ENCODE peak calls at places on chromosomes 11 and 22, in seven cellular contexts. A is T-cell, X is T-helper 1 cell, S is astrocyte of the spinal cord, W is HS-27A, M is HCEC 1CT, P is endothelial cell. J is an unnamed sample.

GRCh38 chr11:125990244-125990643 is 44.4 kb downstream of the VSIG10L2 start:
- DNase-seq in A (no peak), X (no peak), S (peak; percentile 75), W (no peak), M (no peak), P (no peak), J (peak; percentile 99)

GRCh38 chr11:10896493-10896892 is 38.6 kb upstream of the ZBED5 start:
- DNase-seq in A (no peak), X (no peak), S (no peak), W (no peak), M (no peak), P (no peak), J (no peak)

GRCh38 chr11:134514354-134514951 is 102.4 kb upstream of the B3GAT1 start:
- DNase-seq in A (no peak), X (no peak), S (no peak), W (no peak), M (no peak), P (no peak), J (no peak)

GRCh38 chr11:20050551-20051333 is 109.5 kb downstream of the DBX1 start:
- DNase-seq in A (no peak), X (no peak), S (peak; percentile 45), W (no peak), M (no peak), P (no peak), J (peak; percentile 76)

GRCh38 chr22:32619614-32620426 is 145.2 kb downstream of the FBXO7 start:
- DNase-seq in A (no peak), X (no peak), S (peak; percentile 76), W (peak; percentile 38), M (no peak), P (no peak), J (no peak)

GRCh38 chr22:23221351-23221804 is 41.1 kb downstream of the BCR start:
- DNase-seq in A (no peak), X (no peak), S (no peak), W (no peak), M (no peak), P (no peak), J (no peak)

GRCh38 chr22:39349506-39349966 is 255 bp upstream of the SYNGR1 start:
- DNase-seq in A (peak; percentile 13), X (no peak), S (no peak), W (no peak), M (no peak), P (peak; percentile 26), J (no peak)

GRCh38 chr11:43197357-43197756 is 114.4 kb upstream of the API5 start:
- DNase-seq in A (no peak), X (no peak), S (no peak), W (no peak), M (no peak), P (no peak), J (no peak)

GRCh38 chr11:34439521-34440258 is 956 bp downstream of the CAT start:
- DNase-seq in A (no peak), X (no peak), S (no peak), W (no peak), M (no peak), P (no peak), J (no peak)

GRCh38 chr11:62512961-62513360 is 33.6 kb downstream of the AHNAK start:
- DNase-seq in A (no peak), X (no peak), S (no peak), W (no peak), M (no peak), P (no peak), J (no peak)

GRCh38 chr11:4643084-4643483 is 698 bp upstream of the OR51E1 start:
- DNase-seq in A (no peak), X (no peak), S (no peak), W (no peak), M (no peak), P (no peak), J (no peak)

GRCh38 chr11:22779850-22780249 is 49.8 kb downstream of the SVIP start:
- DNase-seq in A (no peak), X (no peak), S (no peak), W (no peak), M (no peak), P (no peak), J (no peak)

GRCh38 chr11:25925359-25925758 is 406.6 kb upstream of the ANO3 start:
- DNase-seq in A (no peak), X (no peak), S (no peak), W (no peak), M (no peak), P (no peak), J (no peak)

GRCh38 chr11:119481667-119482400 is 58.9 kb upstream of the THY1 start:
- DNase-seq in A (no peak), X (no peak), S (no peak), W (no peak), M (no peak), P (no peak), J (peak; percentile 70)

GRCh38 chr11:114297806-114298700 is 1.9 kb downstream of the NNMT start:
- DNase-seq in A (no peak), X (no peak), S (peak; percentile 43), W (no peak), M (no peak), P (no peak), J (no peak)

GRCh38 chr11:128246364-128247234 is 340.8 kb downstream of the ETS1 start:
- DNase-seq in A (no peak), X (no peak), S (peak; percentile 69), W (no peak), M (peak; percentile 50), P (no peak), J (no peak)

GRCh38 chr11:7628660-7629059 is 44.6 kb downstream of the CYB5R2 start:
- DNase-seq in A (no peak), X (no peak), S (no peak), W (no peak), M (no peak), P (no peak), J (no peak)

GRCh38 chr11:133900176-133901105 is 55.1 kb upstream of the SPATA19 start:
- DNase-seq in A (no peak), X (no peak), S (no peak), W (no peak), M (no peak), P (no peak), J (no peak)

GRCh38 chr22:31103899-31104694 is 3.3 kb downstream of the SELENOM start:
- DNase-seq in A (no peak), X (peak; percentile 9), S (no peak), W (no peak), M (no peak), P (no peak), J (no peak)

GRCh38 chr11:65588199-65589054 is 7.2 kb downstream of the KCNK7 start:
- DNase-seq in A (peak; percentile 75), X (peak; percentile 71), S (peak; percentile 51), W (no peak), M (peak; percentile 43), P (peak; percentile 70), J (no peak)

GRCh38 chr22:21080435-21081137 is 34.8 kb downstream of the LRRC74B start:
- DNase-seq in A (no peak), X (no peak), S (no peak), W (no peak), M (no peak), P (no peak), J (no peak)

GRCh38 chr11:114282488-114282887 is 13.7 kb upstream of the NNMT start:
- DNase-seq in A (no peak), X (no peak), S (no peak), W (no peak), M (no peak), P (no peak), J (no peak)

GRCh38 chr11:67024966-67025365 is 2.0 kb downstream of the SYT12 start:
- DNase-seq in A (no peak), X (no peak), S (no peak), W (no peak), M (no peak), P (no peak), J (no peak)

GRCh38 chr11:19766206-19766605 is 53.6 kb downstream of the NAV2 start:
- DNase-seq in A (no peak), X (no peak), S (peak; percentile 32), W (no peak), M (no peak), P (no peak), J (no peak)

GRCh38 chr11:128963744-128964340 is 21.2 kb upstream of the TP53AIP1 start:
- DNase-seq in A (no peak), X (no peak), S (peak; percentile 9), W (no peak), M (no peak), P (no peak), J (peak; percentile 57)

GRCh38 chr11:67415501-67416304 is at the start of gene CARNS1:
- DNase-seq in A (no peak), X (no peak), S (no peak), W (no peak), M (no peak), P (no peak), J (peak; percentile 11)

J was measured in DMS79.